ENCODE peak calls at places on chromosome 7, in eight cellular contexts. H, P, D, X, J, W, L and Q are unnamed samples.

GRCh38 chr7:28068811-28069216 is 111.8 kb downstream of the JAZF1 start:
- DNase-seq in D (no peak), H (no peak), X (no peak), W (peak; percentile 74), J (no peak), L (no peak), P (no peak), Q (no peak)

GRCh38 chr7:11779864-11780263 is 52.1 kb downstream of the THSD7A start:
- DNase-seq in H (no peak), J (no peak), L (no peak), W (no peak), X (no peak), P (no peak), D (no peak), Q (no peak)

GRCh38 chr7:11665381-11665780 is 166.6 kb downstream of the THSD7A start:
- DNase-seq in D (no peak), W (peak; percentile 52), P (no peak), X (no peak), J (no peak), H (no peak), L (no peak), Q (no peak)

GRCh38 chr7:17367502-17367901 is 69.0 kb downstream of the AHR start:
- DNase-seq in D (no peak), H (no peak), X (no peak), W (no peak), J (no peak), P (no peak), L (no peak), Q (no peak)

GRCh38 chr7:149838992-149839408 is 825 bp downstream of the ZNF862 start:
- DNase-seq in D (no peak), L (no peak), H (peak; percentile 3), X (no peak), W (peak; percentile 40), J (no peak), P (no peak), Q (no peak)

GRCh38 chr7:45606050-45606449 is 31.9 kb downstream of the ADCY1 start:
- DNase-seq in L (no peak), P (no peak), W (no peak), H (no peak), X (no peak), J (no peak), D (peak; percentile 5), Q (no peak)

GRCh38 chr7:28607799-28608198 is 195.5 kb downstream of the CREB5 start:
- DNase-seq in X (no peak), L (no peak), H (no peak), J (peak; percentile 67), P (no peak), D (no peak), W (no peak), Q (no peak)

GRCh38 chr7:150458756-150459155 is 8.3 kb downstream of the GIMAP8 start:
- DNase-seq in P (no peak), J (no peak), H (no peak), D (no peak), L (no peak), W (no peak), X (no peak), Q (no peak)

GRCh38 chr7:153414288-153414629 is 637.9 kb upstream of the DPP6 start:
- DNase-seq in X (no peak), L (no peak), P (no peak), D (no peak), J (no peak), H (no peak), W (no peak), Q (no peak)

GRCh38 chr7:139741813-139742344 is 35.9 kb downstream of the HIPK2 start:
- DNase-seq in H (no peak), D (no peak), P (no peak), W (no peak), J (no peak), X (no peak), L (no peak), Q (no peak)

GRCh38 chr7:2577914-2578680 is 19.3 kb downstream of the IQCE start:
- DNase-seq in X (no peak), H (no peak), L (no peak), J (no peak), W (no peak), D (no peak), P (no peak), Q (no peak)

GRCh38 chr7:69599879-69600764 is 1.8 kb downstream of the AUTS2 start:
- DNase-seq in H (peak; percentile 18), L (no peak), D (no peak), X (no peak), J (no peak), W (peak; percentile 48), P (no peak), Q (peak; percentile 32)

GRCh38 chr7:1928555-1929348 is 258.7 kb downstream of the ELFN1 start:
- DNase-seq in H (no peak), X (no peak), W (peak; percentile 37), J (peak; percentile 75), D (no peak), P (no peak), L (no peak), Q (no peak)

GRCh38 chr7:79272938-79273337 is 180.5 kb downstream of the MAGI2 start:
- DNase-seq in W (no peak), L (no peak), P (no peak), J (no peak), D (no peak), X (no peak), H (no peak), Q (no peak)